ENCODE peak calls at places on chromosomes 5 and 9, in nine cellular contexts. J is effector memory CD8-positive, alpha-beta T cell; T is HuH-7.5; D is GM19239; P is EL; Y is HS-27A; X is kidney epithelial cell; I is activated CD4-positive, alpha-beta T cell treated with anti-CD3 and anti-CD28 coated beads, Interleukin-2, amount 50 U/mL, for 1 hour; K is glomerular endothelial cell. G is an unnamed sample.

GRCh38 chr5:108258001-108258400 is 123.9 kb downstream of the FBXL17 start:
- DNase-seq in X (no peak), T (no peak), J (no peak), I (no peak), K (no peak), D (no peak), Y (no peak), P (peak; percentile 7), G (no peak)

GRCh38 chr9:91426123-91426745 is 2.6 kb upstream of the NFIL3 start:
- DNase-seq in I (no peak), P (peak; percentile 44), X (no peak), T (peak; percentile 67), J (no peak), D (no peak), Y (no peak), K (no peak), G (no peak)

GRCh38 chr5:33105521-33105941 is 335.2 kb upstream of the TARS1 start:
- DNase-seq in D (no peak), J (no peak), P (peak; percentile 75), Y (no peak), X (no peak), T (no peak), I (no peak), K (peak; percentile 33), G (no peak)

GRCh38 chr5:74275204-74275992 is 365.1 kb downstream of the ENC1 start:
- DNase-seq in Y (no peak), D (no peak), I (no peak), K (no peak), J (no peak), X (no peak), T (no peak), P (peak; percentile 47), G (no peak)

GRCh38 chr5:95864944-95865504 is 42.5 kb upstream of the GLRX start:
- DNase-seq in D (no peak), T (no peak), I (no peak), X (no peak), K (no peak), P (no peak), J (no peak), Y (no peak), G (peak; percentile 88)

GRCh38 chr5:122195784-122196394 is 66.5 kb downstream of the ZNF474 start:
- DNase-seq in I (no peak), X (no peak), P (peak; percentile 55), D (no peak), K (no peak), T (peak; percentile 22), Y (no peak), J (no peak), G (no peak)

GRCh38 chr5:174618589-174618988 is 105.8 kb upstream of the MSX2 start:
- DNase-seq in X (no peak), I (no peak), T (no peak), K (no peak), J (no peak), P (no peak), D (no peak), Y (no peak), G (peak; percentile 93)

GRCh38 chr5:64690417-64691151 is at the start of gene SHISAL2B:
- DNase-seq in P (peak; percentile 42), X (no peak), I (no peak), K (no peak), T (peak; percentile 13), Y (no peak), D (no peak), J (no peak), G (no peak)

GRCh38 chr5:150630016-150630415 is 10.4 kb upstream of the SYNPO start:
- DNase-seq in P (no peak), J (no peak), T (no peak), Y (no peak), K (no peak), X (no peak), D (no peak), I (no peak), G (no peak)

GRCh38 chr5:88518131-88519016 is 249.7 kb upstream of the TMEM161B start:
- DNase-seq in T (no peak), Y (no peak), X (no peak), D (no peak), J (no peak), K (no peak), P (peak; percentile 2), I (no peak), G (no peak)

GRCh38 chr9:131393622-131394463 is at the start of gene PRRC2B:
- DNase-seq in Y (no peak), I (peak; percentile 85), X (no peak), J (peak; percentile 76), T (peak; percentile 91), P (peak; percentile 83), K (no peak), D (peak; percentile 89), G (peak; percentile 95)

GRCh38 chr5:158874343-158874742 is 225.4 kb downstream of the EBF1 start:
- DNase-seq in K (no peak), Y (no peak), I (no peak), T (no peak), X (no peak), D (no peak), P (no peak), J (no peak), G (no peak)

GRCh38 chr9:133633681-133633990 is 2.5 kb upstream of the DBH start:
- DNase-seq in X (no peak), P (no peak), I (no peak), K (no peak), D (no peak), Y (no peak), J (no peak), T (no peak), G (no peak)

GRCh38 chr9:115264333-115264732 is 146.4 kb upstream of the TNC start:
- DNase-seq in X (no peak), D (no peak), J (no peak), I (no peak), Y (no peak), P (peak; percentile 79), K (no peak), T (no peak), G (no peak)

GRCh38 chr5:88999853-89000252 is 116.9 kb upstream of the MEF2C start:
- DNase-seq in D (no peak), K (no peak), J (no peak), I (no peak), T (no peak), P (no peak), Y (no peak), X (no peak), G (no peak)

GRCh38 chr5:174737335-174737734 is 13.0 kb downstream of the MSX2 start:
- DNase-seq in X (no peak), D (no peak), T (no peak), Y (no peak), I (no peak), P (peak; percentile 39), J (no peak), K (no peak), G (no peak)

GRCh38 chr5:159336586-159337290 is 6.5 kb upstream of the IL12B start:
- DNase-seq in Y (no peak), T (no peak), D (no peak), X (no peak), P (no peak), K (no peak), J (no peak), I (no peak), G (no peak)

GRCh38 chr9:94768766-94769165 is 42.3 kb downstream of the AOPEP start:
- DNase-seq in Y (no peak), K (no peak), D (no peak), J (no peak), P (no peak), I (no peak), X (no peak), T (no peak), G (no peak)

GRCh38 chr5:16082053-16082452 is 97.5 kb downstream of the MARCHF11 start:
- DNase-seq in P (peak; percentile 36), T (no peak), D (no peak), X (no peak), Y (no peak), K (no peak), J (no peak), I (no peak), G (no peak)

GRCh38 chr5:175752826-175753535 is 95.1 kb downstream of the HRH2 start:
- DNase-seq in D (no peak), X (no peak), I (no peak), P (no peak), K (no peak), Y (no peak), J (no peak), T (no peak), G (no peak)

GRCh38 chr5:87403409-87403808 is 9.3 kb downstream of the CCNH start:
- DNase-seq in P (no peak), K (no peak), T (no peak), X (no peak), Y (no peak), D (no peak), J (no peak), I (no peak), G (no peak)

GRCh38 chr9:121282309-121283071 is 14.5 kb downstream of the GSN start:
- DNase-seq in P (peak; percentile 87), T (no peak), D (no peak), J (no peak), K (no peak), I (no peak), Y (no peak), X (no peak), G (no peak)

GRCh38 chr9:132006657-132007370 is 72.9 kb downstream of the MED27 start:
- DNase-seq in X (no peak), Y (no peak), I (no peak), T (no peak), D (peak; percentile 55), J (no peak), K (no peak), P (no peak), G (no peak)

GRCh38 chr9:80664327-80665210 is 1024.8 kb downstream of the TLE1 start:
- DNase-seq in D (no peak), J (no peak), K (no peak), P (no peak), I (no peak), T (peak; percentile 8), Y (no peak), X (no peak), G (no peak)

GRCh38 chr5:172910828-172911627 is 48.2 kb upstream of the RPL26L1 start:
- DNase-seq in P (peak; percentile 87), Y (no peak), I (peak; percentile 11), X (no peak), K (no peak), T (no peak), J (no peak), D (peak; percentile 36), G (peak; percentile 59)

GRCh38 chr9:131627326-131627845 is 82.1 kb downstream of the PRRT1B start:
- DNase-seq in K (no peak), X (no peak), I (no peak), T (no peak), J (no peak), Y (no peak), P (peak; percentile 53), D (no peak), G (no peak)

GRCh38 chr5:140551872-140552271 is 4.4 kb downstream of the EIF4EBP3 start:
- DNase-seq in X (no peak), J (no peak), K (no peak), P (no peak), D (no peak), I (no peak), T (no peak), Y (no peak), G (no peak)

GRCh38 chr5:59275537-59276276 is 617.8 kb downstream of the PDE4D start:
- DNase-seq in I (no peak), J (no peak), K (peak; percentile 73), T (no peak), P (peak; percentile 27), D (no peak), Y (no peak), X (peak; percentile 67), G (no peak)

GRCh38 chr5:59640411-59640810 is 253.1 kb downstream of the PDE4D start:
- DNase-seq in D (no peak), Y (no peak), I (no peak), K (no peak), P (peak; percentile 32), J (no peak), T (no peak), X (no peak), G (no peak)

GRCh38 chr5:133409210-133409674 is 203.1 kb downstream of the FSTL4 start:
- DNase-seq in K (no peak), I (no peak), T (no peak), D (no peak), P (no peak), J (no peak), Y (no peak), X (no peak), G (no peak)